ENCODE peak calls at places on chromosomes 12 and 14, in four cellular contexts. N, A, Q and H are unnamed samples.

GRCh38 chr12:108810636-108811035 is 46.7 kb downstream of the SSH1 start:
- DNase-seq in A (no peak), Q (no peak), N (no peak), H (no peak)

GRCh38 chr12:91940826-91941225 is 204.8 kb downstream of the BTG1 start:
- DNase-seq in N (no peak), Q (no peak), A (no peak), H (no peak)

GRCh38 chr12:58247633-58248032 is 306.3 kb downstream of the ATP23 start:
- DNase-seq in Q (no peak), N (no peak), A (no peak), H (no peak)

GRCh38 chr12:6292606-6293005 is 17.9 kb upstream of the PLEKHG6 start:
- DNase-seq in Q (no peak), A (peak), N (no peak), H (no peak)

GRCh38 chr12:47991106-47991550 is 13.1 kb downstream of the COL2A1 start:
- DNase-seq in N (no peak), A (no peak), Q (no peak), H (no peak)

GRCh38 chr12:6834254-6834653 is 6.0 kb downstream of the P3H3 start:
- DNase-seq in Q (no peak), A (no peak), N (no peak), H (no peak)

GRCh38 chr12:114662512-114663177 is 21.3 kb downstream of the TBX3 start:
- DNase-seq in A (peak), N (no peak), Q (peak), H (peak)

GRCh38 chr12:78185109-78185508 is 354.4 kb downstream of the NAV3 start:
- DNase-seq in Q (no peak), N (no peak), A (peak), H (no peak)

GRCh38 chr14:46197856-46198255 is 453.7 kb downstream of the RPL10L start:
- DNase-seq in Q (no peak), A (no peak), N (no peak), H (no peak)

GRCh38 chr12:27602516-27602915 is 78.5 kb downstream of the PPFIBP1 start:
- DNase-seq in A (peak), Q (no peak), N (no peak), H (no peak)

GRCh38 chr12:45128637-45129036 is 77.7 kb upstream of the DBX2 start:
- DNase-seq in N (no peak), A (no peak), Q (no peak), H (no peak)

GRCh38 chr14:81169711-81170103 is 51.1 kb downstream of the GTF2A1 start:
- DNase-seq in Q (peak), A (no peak), N (no peak), H (peak)

GRCh38 chr12:4202482-4202881 is 71.1 kb upstream of the CCND2 start:
- DNase-seq in Q (no peak), A (no peak), N (no peak), H (no peak)

GRCh38 chr14:64714432-64715025 is 10.3 kb downstream of the PLEKHG3 start:
- DNase-seq in N (no peak), Q (no peak), A (no peak), H (no peak)

GRCh38 chr12:49287876-49288275 is 7.1 kb upstream of the PRPH start:
- DNase-seq in A (no peak), N (no peak), Q (no peak), H (no peak)

GRCh38 chr12:70643927-70644326 is 6.7 kb upstream of the PTPRB start:
- DNase-seq in N (no peak), A (no peak), Q (no peak), H (no peak)